ENCODE peak calls at places on chromosomes 6 and 20, in five cellular contexts. One of them, this sample, is unnamed.

GRCh38 chr20:20864346-20865096 is 152.1 kb upstream of the RALGAPA2 start:
- DNase-seq in SK-N-SH: no peak
- DNase-seq in breast epithelium: no peak
- DNase-seq in stomach: no peak
- DNase-seq in K562: peak
- DNase-seq in this sample: no peak

GRCh38 chr6:144033816-144034540 is 25.9 kb upstream of the PLAGL1 start:
- DNase-seq in SK-N-SH: no peak
- DNase-seq in stomach: no peak
- DNase-seq in breast epithelium: no peak
- DNase-seq in K562: peak
- DNase-seq in this sample: no peak

GRCh38 chr20:47461120-47461685 is 40.5 kb upstream of the NCOA3 start:
- DNase-seq in K562: no peak
- DNase-seq in stomach: no peak
- DNase-seq in SK-N-SH: no peak
- DNase-seq in breast epithelium: no peak
- DNase-seq in this sample: no peak

GRCh38 chr20:32628960-32629530 is 43.9 kb upstream of the NOL4L start:
- DNase-seq in stomach: no peak
- DNase-seq in K562: peak
- DNase-seq in SK-N-SH: no peak
- DNase-seq in breast epithelium: no peak
- DNase-seq in this sample: no peak

GRCh38 chr20:25279403-25279802 is 31.5 kb downstream of the PYGB start:
- DNase-seq in SK-N-SH: no peak
- DNase-seq in K562: no peak
- DNase-seq in breast epithelium: peak
- DNase-seq in stomach: no peak
- DNase-seq in this sample: no peak

GRCh38 chr6:107418118-107418517 is 41.2 kb downstream of the PDSS2 start:
- DNase-seq in breast epithelium: no peak
- DNase-seq in SK-N-SH: no peak
- DNase-seq in K562: peak
- DNase-seq in stomach: no peak
- DNase-seq in this sample: no peak

GRCh38 chr20:61442075-61442670 is 190.1 kb downstream of the CDH4 start:
- DNase-seq in SK-N-SH: no peak
- DNase-seq in K562: no peak
- DNase-seq in stomach: no peak
- DNase-seq in breast epithelium: no peak
- DNase-seq in this sample: no peak

GRCh38 chr6:12233693-12234551 is 56.2 kb upstream of the EDN1 start:
- DNase-seq in K562: peak
- DNase-seq in stomach: peak
- DNase-seq in breast epithelium: peak
- DNase-seq in SK-N-SH: peak
- DNase-seq in this sample: no peak

GRCh38 chr20:45752747-45753146 is 30.6 kb downstream of the SPINT4 start:
- DNase-seq in SK-N-SH: no peak
- DNase-seq in K562: no peak
- DNase-seq in stomach: no peak
- DNase-seq in breast epithelium: no peak
- DNase-seq in this sample: no peak

GRCh38 chr20:41006936-41007871 is 21.4 kb upstream of the TOP1 start:
- DNase-seq in stomach: no peak
- DNase-seq in K562: peak
- DNase-seq in SK-N-SH: no peak
- DNase-seq in breast epithelium: no peak
- DNase-seq in this sample: no peak

GRCh38 chr20:41006126-41006935 is 22.3 kb upstream of the TOP1 start:
- DNase-seq in breast epithelium: no peak
- DNase-seq in SK-N-SH: no peak
- DNase-seq in K562: no peak
- DNase-seq in stomach: no peak
- DNase-seq in this sample: no peak

GRCh38 chr20:41005361-41005729 is 23.3 kb upstream of the TOP1 start:
- DNase-seq in breast epithelium: peak
- DNase-seq in K562: peak
- DNase-seq in stomach: peak
- DNase-seq in SK-N-SH: no peak
- DNase-seq in this sample: peak

GRCh38 chr20:41011551-41012067 is 17.0 kb upstream of the TOP1 start:
- DNase-seq in stomach: no peak
- DNase-seq in K562: no peak
- DNase-seq in breast epithelium: no peak
- DNase-seq in SK-N-SH: no peak
- DNase-seq in this sample: no peak

GRCh38 chr20:41009960-41010359 is 18.7 kb upstream of the TOP1 start:
- DNase-seq in breast epithelium: no peak
- DNase-seq in K562: peak
- DNase-seq in SK-N-SH: no peak
- DNase-seq in stomach: no peak
- DNase-seq in this sample: no peak
- H3K27ac ChIP-seq in breast epithelium: no peak
- H3K27ac ChIP-seq in K562: peak
- H3K27ac ChIP-seq in SK-N-SH: peak
- H3K27ac ChIP-seq in stomach: peak
- H3K27ac ChIP-seq in this sample: no peak

DNA sequence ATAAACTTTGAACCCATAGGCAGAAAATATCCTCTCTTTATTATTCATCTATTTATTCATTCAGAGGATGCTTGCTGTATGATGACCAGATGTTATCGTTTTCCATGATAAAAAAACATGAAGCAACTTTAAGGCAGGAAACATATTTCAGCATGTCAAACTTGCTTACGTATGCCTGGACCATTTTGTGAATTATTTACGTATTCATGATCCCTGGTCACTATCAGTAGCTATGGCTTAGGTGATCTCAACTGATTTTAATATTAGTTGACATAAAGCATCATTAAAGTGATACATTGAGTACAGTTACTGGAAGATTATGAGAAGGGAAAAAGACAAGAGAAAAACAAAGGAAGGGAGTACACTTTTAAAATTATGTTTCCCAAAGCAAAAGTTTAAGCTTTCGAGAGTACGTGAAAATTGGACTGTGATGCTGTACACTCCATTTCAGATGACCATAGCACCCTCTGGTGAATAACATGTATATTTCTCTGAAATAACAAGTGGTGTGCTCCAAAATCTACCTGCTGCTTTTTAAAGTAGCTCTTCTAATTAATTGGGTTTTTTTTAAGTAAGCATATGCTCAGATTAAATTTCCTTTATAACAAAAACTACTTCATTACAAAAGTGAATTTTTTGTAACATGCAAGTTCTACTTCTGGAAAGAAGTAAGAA is 215.1 kb upstream of the HSF2 start:
- DNase-seq in SK-N-SH: peak
- DNase-seq in stomach: no peak
- DNase-seq in K562: no peak
- DNase-seq in breast epithelium: no peak
- DNase-seq in this sample: no peak
- TF ChIP-seq CTCF in SK-N-SH: peak
- TF ChIP-seq CTCF in stomach: no peak
- TF ChIP-seq CTCF in K562: peak
- TF ChIP-seq CTCF in breast epithelium: peak
- TF ChIP-seq CTCF in this sample: no peak

GRCh38 chr6:26411751-26412150 is 9.7 kb downstream of the BTN3A1 start:
- DNase-seq in K562: no peak
- DNase-seq in SK-N-SH: no peak
- DNase-seq in stomach: no peak
- DNase-seq in breast epithelium: no peak
- DNase-seq in this sample: no peak

GRCh38 chr6:26415036-26415614 is 13.1 kb downstream of the BTN3A1 start:
- DNase-seq in stomach: no peak
- DNase-seq in breast epithelium: no peak
- DNase-seq in K562: no peak
- DNase-seq in SK-N-SH: no peak
- DNase-seq in this sample: no peak

GRCh38 chr6:26412225-26412624 is 10.2 kb downstream of the BTN3A1 start:
- DNase-seq in stomach: no peak
- DNase-seq in K562: no peak
- DNase-seq in breast epithelium: no peak
- DNase-seq in SK-N-SH: no peak
- DNase-seq in this sample: no peak

GRCh38 chr6:26414281-26414680 is 12.2 kb downstream of the BTN3A1 start:
- DNase-seq in breast epithelium: no peak
- DNase-seq in K562: peak
- DNase-seq in stomach: no peak
- DNase-seq in SK-N-SH: no peak
- DNase-seq in this sample: no peak

DNA sequence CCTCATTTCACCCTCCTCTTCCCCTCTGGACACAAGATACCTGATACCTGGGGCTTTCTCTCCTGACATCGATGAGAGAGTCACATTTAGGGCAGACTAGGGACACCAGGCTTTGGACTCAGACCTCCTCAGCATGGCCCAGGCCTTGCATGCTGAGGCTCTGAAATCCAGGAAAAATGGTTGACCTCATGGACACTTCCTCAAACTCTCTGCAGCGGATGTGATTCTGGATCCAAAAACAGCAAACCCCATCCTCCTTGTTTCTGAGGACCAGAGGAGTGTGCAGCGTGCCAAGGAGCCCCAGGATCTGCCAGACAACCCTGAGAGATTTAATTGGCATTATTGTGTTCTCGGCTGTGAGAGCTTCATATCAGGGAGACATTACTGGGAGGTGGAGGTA is 10.9 kb downstream of the BTN3A1 start:
- DNase-seq in breast epithelium: no peak
- DNase-seq in stomach: no peak
- DNase-seq in SK-N-SH: no peak
- DNase-seq in K562: no peak
- DNase-seq in this sample: no peak
- TF ChIP-seq POLR2AphosphoS5 in breast epithelium: no peak
- TF ChIP-seq POLR2AphosphoS5 in stomach: no peak
- TF ChIP-seq POLR2AphosphoS5 in SK-N-SH: no peak
- TF ChIP-seq POLR2AphosphoS5 in K562: no peak
- TF ChIP-seq POLR2AphosphoS5 in this sample: no peak

DNA sequence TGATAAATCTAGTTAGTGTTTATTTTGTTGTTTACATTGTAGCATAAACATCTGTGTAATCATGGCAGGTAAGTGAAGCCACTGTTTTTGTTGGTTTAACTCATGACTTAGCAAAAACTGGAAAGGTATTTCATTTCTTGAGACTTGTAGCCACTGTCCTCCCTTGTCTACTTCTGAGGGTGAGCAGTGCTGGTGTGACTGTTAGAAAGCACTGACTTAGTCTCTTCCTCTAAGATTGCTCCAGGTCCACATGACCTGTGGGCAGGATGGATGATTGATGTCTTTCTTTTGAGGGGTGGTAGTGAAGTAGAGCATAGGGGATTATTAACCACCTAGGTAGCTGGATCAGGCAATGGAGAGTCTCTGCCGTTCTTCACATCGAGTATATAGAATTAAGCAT is 203.8 kb downstream of the ARID1B start:
- DNase-seq in stomach: no peak
- DNase-seq in K562: no peak
- DNase-seq in SK-N-SH: no peak
- DNase-seq in breast epithelium: no peak
- DNase-seq in this sample: no peak
- H3K27ac ChIP-seq in stomach: no peak
- H3K27ac ChIP-seq in K562: no peak
- H3K27ac ChIP-seq in SK-N-SH: no peak
- H3K27ac ChIP-seq in breast epithelium: peak
- H3K27ac ChIP-seq in this sample: no peak

GRCh38 chr6:160221423-160221822 is 37.2 kb downstream of the SLC22A2 start:
- DNase-seq in K562: no peak
- DNase-seq in stomach: no peak
- DNase-seq in SK-N-SH: no peak
- DNase-seq in breast epithelium: no peak
- DNase-seq in this sample: no peak
- TF ChIP-seq CTCF in K562: peak
- TF ChIP-seq CTCF in stomach: no peak
- TF ChIP-seq CTCF in SK-N-SH: no peak
- TF ChIP-seq CTCF in breast epithelium: no peak
- TF ChIP-seq CTCF in this sample: no peak